ENCODE peak calls at places on chromosomes 12 and 14, in nine cellular contexts. X is Daoy; S is PC-9; Z is stimulated activated CD4-positive, alpha-beta T cell treated with anti-CD3 and anti-CD28 coated beads, Interleukin-15, amount 100 ng/mL, for 1 hour; R is activated effector memory CD4-positive, alpha-beta T cell treated with Interleukin-2 at 50 U/mL for 16 hours; D is fibroblast of the conjunctiva; B is NCI-H1092 treated with DMSO at 0.1 percent for 48 hours; I is CD8-positive, alpha-beta memory T cell; C is left kidney. F is an unnamed sample.

GRCh38 chr12:88529531-88530488 is 50.5 kb downstream of the KITLG start:
- DNase-seq in X (no peak), S (no peak), Z (no peak), R (no peak), D (no peak), B (peak), I (no peak), C (no peak), F (peak)

GRCh38 chr12:81797100-81797499 is 38.0 kb upstream of the PPFIA2 start:
- DNase-seq in X (no peak), S (no peak), Z (no peak), R (no peak), D (no peak), B (peak), I (no peak), C (peak), F (peak)

GRCh38 chr12:122855985-122856831 is 21.0 kb downstream of the HIP1R start:
- DNase-seq in X (no peak), S (no peak), Z (no peak), R (no peak), D (no peak), B (peak), I (no peak), C (no peak), F (no peak)

GRCh38 chr12:95126076-95126475 is 52.7 kb upstream of the NR2C1 start:
- DNase-seq in X (no peak), S (no peak), Z (no peak), R (no peak), D (no peak), B (no peak), I (no peak), C (no peak), F (no peak)

GRCh38 chr14:97655169-97655948 is 858.2 kb downstream of the VRK1 start:
- DNase-seq in X (peak), S (no peak), Z (no peak), R (no peak), D (no peak), B (no peak), I (no peak), C (no peak), F (no peak)

GRCh38 chr12:46661161-46661845 is 164.5 kb downstream of the SLC38A4 start:
- DNase-seq in X (peak), S (peak), Z (no peak), R (no peak), D (peak), B (peak), I (no peak), C (peak), F (peak)

GRCh38 chr12:64385468-64385867 is 5.1 kb downstream of the C12orf56 start:
- DNase-seq in X (peak), S (no peak), Z (no peak), R (no peak), D (no peak), B (no peak), I (no peak), C (no peak), F (no peak)

GRCh38 chr14:60106341-60106740 is 14.6 kb downstream of the PCNX4 start:
- DNase-seq in X (no peak), S (no peak), Z (no peak), R (no peak), D (no peak), B (no peak), I (no peak), C (no peak), F (no peak)

GRCh38 chr14:23562822-23563472 is 4.6 kb downstream of the AP1G2 start:
- DNase-seq in X (peak), S (peak), Z (peak), R (no peak), D (no peak), B (peak), I (peak), C (peak), F (peak)

GRCh38 chr14:73829526-73830431 is 21.9 kb upstream of the PTGR2 start:
- DNase-seq in X (peak), S (peak), Z (no peak), R (no peak), D (no peak), B (no peak), I (no peak), C (no peak), F (no peak)

GRCh38 chr12:27966870-27967269 is 5.7 kb downstream of the PTHLH start:
- DNase-seq in X (peak), S (peak), Z (no peak), R (no peak), D (peak), B (no peak), I (no peak), C (no peak), F (no peak)

GRCh38 chr14:99887407-99887806 is 94.2 kb downstream of the EML1 start:
- DNase-seq in X (no peak), S (no peak), Z (no peak), R (no peak), D (no peak), B (no peak), I (no peak), C (no peak), F (no peak)

GRCh38 chr12:52391618-52392002 is 6.2 kb upstream of the KRT84 start:
- DNase-seq in X (peak), S (no peak), Z (no peak), R (no peak), D (no peak), B (peak), I (no peak), C (no peak), F (peak)

GRCh38 chr12:127262658-127263057 is 1004.3 kb upstream of the TMEM132C start:
- DNase-seq in X (no peak), S (no peak), Z (no peak), R (no peak), D (no peak), B (no peak), I (no peak), C (no peak), F (no peak)

GRCh38 chr12:101552277-101552676 is 42.5 kb upstream of the MYBPC1 start:
- DNase-seq in X (peak), S (no peak), Z (no peak), R (no peak), D (peak), B (no peak), I (no peak), C (peak), F (no peak)

GRCh38 chr14:61269321-61270083 is 11.6 kb downstream of the TMEM30B start:
- DNase-seq in X (peak), S (peak), Z (peak), R (peak), D (no peak), B (peak), I (peak), C (peak), F (peak)

GRCh38 chr12:29891792-29892191 is 108.0 kb upstream of the TMTC1 start:
- DNase-seq in X (no peak), S (no peak), Z (no peak), R (no peak), D (no peak), B (no peak), I (no peak), C (no peak), F (no peak)

GRCh38 chr14:63383776-63384367 is 65.1 kb upstream of the GPHB5 start:
- DNase-seq in X (no peak), S (no peak), Z (no peak), R (peak), D (no peak), B (no peak), I (peak), C (no peak), F (no peak)

GRCh38 chr14:64541971-64542838 is 1.7 kb downstream of the HSPA2 start:
- DNase-seq in X (no peak), S (no peak), Z (no peak), R (no peak), D (no peak), B (peak), I (peak), C (peak), F (no peak)

GRCh38 chr14:23525611-23526010 is 26.0 kb downstream of the ZFHX2 start:
- DNase-seq in X (no peak), S (no peak), Z (no peak), R (no peak), D (no peak), B (no peak), I (no peak), C (no peak), F (no peak)

GRCh38 chr14:24633353-24633752 is 637 bp downstream of the GZMB start:
- DNase-seq in X (no peak), S (no peak), Z (no peak), R (no peak), D (no peak), B (no peak), I (no peak), C (no peak), F (no peak)

GRCh38 chr14:58813745-58814144 is 176.0 kb downstream of the DACT1 start:
- DNase-seq in X (no peak), S (no peak), Z (no peak), R (no peak), D (no peak), B (no peak), I (no peak), C (no peak), F (no peak)

GRCh38 chr12:116337312-116337711 is 59.8 kb upstream of the MED13L start:
- DNase-seq in X (no peak), S (no peak), Z (no peak), R (no peak), D (no peak), B (no peak), I (no peak), C (no peak), F (no peak)

GRCh38 chr12:124398578-124399227 is 103.8 kb downstream of the RFLNA start:
- DNase-seq in X (no peak), S (no peak), Z (no peak), R (no peak), D (no peak), B (no peak), I (no peak), C (no peak), F (no peak)

GRCh38 chr12:67364228-67364627 is 95.1 kb downstream of the CAND1 start:
- DNase-seq in X (peak), S (no peak), Z (no peak), R (no peak), D (no peak), B (no peak), I (no peak), C (no peak), F (peak)

GRCh38 chr14:105897725-105898113 is 371.3 kb downstream of the TMEM121 start:
- DNase-seq in X (no peak), S (no peak), Z (no peak), R (no peak), D (no peak), B (no peak), I (no peak), C (no peak), F (no peak)

GRCh38 chr14:54360667-54361066 is 36.1 kb upstream of the CDKN3 start:
- DNase-seq in X (no peak), S (no peak), Z (no peak), R (no peak), D (no peak), B (no peak), I (no peak), C (no peak), F (no peak)